ENCODE peak calls at places on chromosomes 16 and 17, in ten cellular contexts. C is left colon; I is activated CD8-positive, alpha-beta T cell treated with anti-CD3 and anti-CD28 coated beads for 36 hours; T is activated T-cell treated with anti-CD3 and anti-CD28 coated beads, Interleukin-2, amount 50 U/mL, for 48 hours; K is left cardiac atrium; O is stimulated activated CD4-positive, alpha-beta T cell treated with anti-CD3 and anti-CD28 coated beads, Interleukin-2, amount 100 ng/mL, for 24 hours; B is caudate nucleus; E is AG10803; V is BE2C; N is activated naive CD4-positive, alpha-beta T cell treated with Interleukin-2 at 50 U/mL for 16 hours. M is an unnamed sample.

GRCh38 chr16:85193876-85194275 is 81.6 kb upstream of the CIBAR2 start:
- DNase-seq in E (no peak), C (no peak), V (no peak), B (no peak), O (no peak), N (no peak), K (no peak), I (no peak), T (no peak), M (no peak)

GRCh38 chr17:44905006-44906000 is 6.1 kb upstream of the EFTUD2 start:
- DNase-seq in V (no peak), I (no peak), O (no peak), B (no peak), C (peak; percentile 58), N (no peak), K (no peak), T (no peak), E (peak; percentile 31), M (no peak)

GRCh38 chr16:70522216-70523000 is 946 bp downstream of the COG4 start:
- DNase-seq in N (no peak), I (peak; percentile 13), C (no peak), B (no peak), K (no peak), V (no peak), T (no peak), O (no peak), E (no peak), M (no peak)

GRCh38 chr16:54921229-54921824 is 9.3 kb upstream of the IRX5 start:
- DNase-seq in K (no peak), C (no peak), O (no peak), T (no peak), B (no peak), E (peak; percentile 77), N (no peak), I (no peak), V (no peak), M (no peak)

GRCh38 chr17:39543669-39544068 is 64.1 kb downstream of the NEUROD2 start:
- DNase-seq in K (no peak), T (no peak), C (no peak), O (no peak), V (no peak), B (no peak), I (no peak), N (no peak), E (no peak), M (no peak)

GRCh38 chr17:58756246-58757161 is 850 bp downstream of the PPM1E start:
- DNase-seq in C (no peak), V (peak; percentile 55), T (peak; percentile 29), N (peak; percentile 5), K (no peak), E (no peak), I (peak; percentile 16), B (no peak), O (peak; percentile 10), M (peak; percentile 18)

GRCh38 chr17:72334205-72334604 is 213.4 kb downstream of the SOX9 start:
- DNase-seq in V (no peak), C (no peak), K (no peak), I (no peak), E (peak; percentile 77), O (no peak), B (no peak), T (no peak), N (no peak), M (peak; percentile 48)

GRCh38 chr17:18309202-18309601 is 5.6 kb downstream of the TOP3A start:
- DNase-seq in I (no peak), K (no peak), B (no peak), T (no peak), O (no peak), N (no peak), E (no peak), C (no peak), V (no peak), M (no peak)

GRCh38 chr17:15662726-15663125 is 21.4 kb downstream of the TRIM16 start:
- DNase-seq in K (no peak), T (no peak), B (no peak), E (no peak), V (no peak), C (no peak), I (no peak), N (no peak), O (no peak), M (no peak)

GRCh38 chr16:51416921-51417320 is 265.9 kb upstream of the SALL1 start:
- DNase-seq in N (no peak), B (no peak), T (no peak), V (no peak), C (no peak), O (no peak), E (peak; percentile 57), K (no peak), I (no peak), M (no peak)

GRCh38 chr17:82385559-82386255 is 14.1 kb downstream of the UTS2R start:
- DNase-seq in N (no peak), B (no peak), I (no peak), O (no peak), V (no peak), C (no peak), K (peak; percentile 18), T (no peak), E (no peak), M (no peak)

GRCh38 chr16:84460406-84461028 is 43.9 kb downstream of the MEAK7 start:
- DNase-seq in T (no peak), N (no peak), B (no peak), K (no peak), O (no peak), I (no peak), V (no peak), E (no peak), C (no peak), M (no peak)

GRCh38 chr16:17408296-17408695 is 62.5 kb downstream of the XYLT1 start:
- DNase-seq in O (no peak), N (no peak), T (no peak), B (no peak), E (peak; percentile 77), V (no peak), I (no peak), K (no peak), C (no peak), M (no peak)

GRCh38 chr16:12268602-12269001 is 292.1 kb downstream of the SNX29 start:
- DNase-seq in N (no peak), I (no peak), C (no peak), O (no peak), B (no peak), T (no peak), V (no peak), E (no peak), K (no peak), M (no peak)

GRCh38 chr17:28599311-28600184 is 723 bp upstream of the SPAG5 start:
- DNase-seq in O (peak; percentile 72), C (peak; percentile 70), T (peak; percentile 83), B (peak; percentile 51), K (peak; percentile 75), V (peak; percentile 28), E (peak; percentile 83), I (peak; percentile 90), N (peak; percentile 72), M (no peak)

GRCh38 chr16:4697867-4698291 is 4.5 kb downstream of the NUDT16L1 start:
- DNase-seq in O (no peak), C (no peak), T (no peak), I (no peak), K (no peak), N (no peak), B (no peak), V (no peak), E (no peak), M (no peak)

GRCh38 chr16:31427441-31428276 is 501 bp downstream of the COX6A2 start:
- DNase-seq in K (peak; percentile 69), O (peak; percentile 70), E (peak; percentile 23), I (peak; percentile 71), B (peak; percentile 36), C (peak; percentile 34), N (peak; percentile 60), T (peak; percentile 78), V (no peak), M (no peak)

GRCh38 chr16:442976-443375 is 17.5 kb downstream of the RAB11FIP3 start:
- DNase-seq in O (no peak), K (no peak), I (no peak), T (no peak), E (no peak), C (no peak), B (no peak), V (no peak), N (no peak), M (no peak)

GRCh38 chr16:24677388-24677787 is 52.1 kb upstream of the TNRC6A start:
- DNase-seq in O (no peak), K (no peak), V (no peak), I (no peak), N (no peak), T (no peak), C (no peak), E (no peak), B (no peak), M (no peak)

GRCh38 chr17:78111727-78112507 is 16.6 kb downstream of the TMC6 start:
- DNase-seq in K (no peak), O (no peak), N (no peak), C (no peak), E (no peak), V (no peak), I (no peak), T (no peak), B (no peak), M (no peak)